ENCODE peak calls at places on chromosomes 5 and 9, in eight cellular contexts. M is stimulated activated CD4-positive, alpha-beta T cell treated with anti-CD3 and anti-CD28 coated beads, Interleukin-15, amount 100 ng/mL, for 1 hour; W is stimulated activated naive CD8-positive, alpha-beta T cell treated with anti-CD3 and anti-CD28 coated beads, Interleukin-15, Interleukin-2, amounts not matched to agents 100 U/mL and 50 U/mL, for 24 hours; R is EL; Q is pons; P is cardiac muscle cell; N is foreskin fibroblast; J is thyroid gland. Z is an unnamed sample.
A peak's percentile ranks its signal among the peaks of the same experiment; 100 is the strongest.

GRCh38 chr5:88667187-88668141 is 215.5 kb downstream of the MEF2C start:
- DNase-seq in M (no peak), W (no peak), R (no peak), Q (peak; percentile 70), P (no peak), N (no peak), J (no peak), Z (no peak)

GRCh38 chr5:169100735-169101075 is 200.2 kb downstream of the SLIT3 start:
- DNase-seq in M (no peak), W (no peak), R (peak; percentile 78), Q (no peak), P (peak; percentile 12), N (peak; percentile 62), J (peak; percentile 32), Z (no peak)

GRCh38 chr9:97615439-97616072 is 17.6 kb downstream of the TSTD2 start:
- DNase-seq in M (no peak), W (peak; percentile 52), R (peak; percentile 63), Q (peak; percentile 87), P (peak; percentile 80), N (peak; percentile 40), J (peak; percentile 78), Z (peak; percentile 59)

GRCh38 chr5:31047007-31047406 is 146.5 kb upstream of the CDH6 start:
- DNase-seq in M (no peak), W (no peak), R (no peak), Q (no peak), P (no peak), N (no peak), J (no peak), Z (no peak)

GRCh38 chr5:123807177-123807900 is 295.4 kb downstream of the CSNK1G3 start:
- DNase-seq in M (no peak), W (no peak), R (peak; percentile 18), Q (peak; percentile 79), P (no peak), N (peak; percentile 44), J (peak; percentile 2), Z (no peak)

GRCh38 chr5:22899341-22899740 is 46.2 kb upstream of the CDH12 start:
- DNase-seq in M (no peak), W (no peak), R (no peak), Q (no peak), P (no peak), N (no peak), J (no peak), Z (no peak)

GRCh38 chr5:169548315-169548714 is 35.3 kb upstream of the SPDL1 start:
- DNase-seq in M (no peak), W (no peak), R (peak; percentile 39), Q (peak; percentile 46), P (peak; percentile 77), N (peak; percentile 45), J (no peak), Z (no peak)

GRCh38 chr9:18456624-18457237 is 17.2 kb upstream of the ADAMTSL1 start:
- DNase-seq in M (no peak), W (no peak), R (no peak), Q (no peak), P (no peak), N (no peak), J (no peak), Z (no peak)

GRCh38 chr9:113509463-113509862 is 45.9 kb downstream of the RGS3 start:
- DNase-seq in M (no peak), W (no peak), R (peak; percentile 55), Q (no peak), P (peak; percentile 63), N (peak; percentile 44), J (no peak), Z (no peak)

GRCh38 chr5:37938086-37938852 is 98.4 kb upstream of the GDNF start:
- DNase-seq in M (no peak), W (no peak), R (no peak), Q (no peak), P (no peak), N (no peak), J (no peak), Z (no peak)

GRCh38 chr9:12091865-12092527 is 601.2 kb upstream of the TYRP1 start:
- DNase-seq in M (no peak), W (no peak), R (no peak), Q (no peak), P (no peak), N (no peak), J (no peak), Z (no peak)

GRCh38 chr5:66171349-66172344 is 27.5 kb downstream of the SREK1 start:
- DNase-seq in M (no peak), W (peak; percentile 38), R (peak; percentile 53), Q (peak; percentile 60), P (peak; percentile 75), N (peak; percentile 24), J (peak; percentile 36), Z (peak; percentile 62)

GRCh38 chr5:78501411-78502338 is 141.3 kb downstream of the SCAMP1 start:
- DNase-seq in M (no peak), W (no peak), R (peak; percentile 60), Q (no peak), P (no peak), N (no peak), J (no peak), Z (no peak)

GRCh38 chr9:21450733-21451394 is 10.6 kb downstream of the IFNA1 start:
- DNase-seq in M (no peak), W (no peak), R (no peak), Q (no peak), P (peak; percentile 50), N (no peak), J (no peak), Z (no peak)

GRCh38 chr5:38022621-38023020 is 182.8 kb upstream of the GDNF start:
- DNase-seq in M (no peak), W (no peak), R (no peak), Q (no peak), P (no peak), N (no peak), J (peak; percentile 42), Z (no peak)

GRCh38 chr5:15690611-15691010 is 190.6 kb downstream of the FBXL7 start:
- DNase-seq in M (no peak), W (no peak), R (peak; percentile 18), Q (no peak), P (peak; percentile 15), N (peak; percentile 45), J (no peak), Z (no peak)

GRCh38 chr5:150021491-150022162 is 21.1 kb downstream of the HMGXB3 start:
- DNase-seq in M (no peak), W (no peak), R (no peak), Q (no peak), P (peak; percentile 67), N (no peak), J (peak; percentile 5), Z (no peak)

GRCh38 chr5:81768960-81769452 is 18.1 kb upstream of the SSBP2 start:
- DNase-seq in M (no peak), W (no peak), R (peak; percentile 84), Q (no peak), P (peak; percentile 73), N (peak; percentile 78), J (no peak), Z (no peak)

GRCh38 chr9:130432362-130432761 is 12.4 kb upstream of the ASS1 start:
- DNase-seq in M (no peak), W (no peak), R (no peak), Q (no peak), P (no peak), N (no peak), J (no peak), Z (no peak)

GRCh38 chr9:121156263-121156731 is 45.4 kb downstream of the RAB14 start:
- DNase-seq in M (no peak), W (no peak), R (peak; percentile 79), Q (no peak), P (peak; percentile 82), N (peak; percentile 38), J (no peak), Z (no peak)